ENCODE peak calls at places on chromosomes 1 and 21, in six cellular contexts. R is stimulated activated CD8-positive, alpha-beta memory T cell treated with anti-CD3 and anti-CD28 coated beads, Interleukin-4, amount 100 ng/mL, for 1 hour; A is sigmoid colon; Z is activated CD4-positive, alpha-beta T cell treated with anti-CD3 and anti-CD28 coated beads for 24 hours; X is activated CD8-positive, alpha-beta memory T cell treated with anti-CD3 and anti-CD28 coated beads, Interleukin-2, amount 10 ng/mL, durations not matched to agents 7 days and 5 days; B is fibroblast of pulmonary artery. N is an unnamed sample.

GRCh38 chr1:81840805-81841204 is 40.1 kb downstream of the ADGRL2 start:
- DNase-seq in R (no peak), A (no peak), Z (no peak), X (no peak), B (no peak), N (no peak)

GRCh38 chr21:31204801-31205200 is 139.3 kb downstream of the TIAM1 start:
- DNase-seq in R (no peak), A (no peak), Z (no peak), X (no peak), B (no peak), N (no peak)

GRCh38 chr1:15370781-15371467 is 38.8 kb upstream of the EFHD2 start:
- DNase-seq in R (no peak), A (peak), Z (no peak), X (no peak), B (peak), N (no peak)

GRCh38 chr1:202056644-202057334 is 46.4 kb downstream of the ELF3 start:
- DNase-seq in R (no peak), A (no peak), Z (no peak), X (no peak), B (no peak), N (no peak)

GRCh38 chr21:44354001-44354405 is 582 bp downstream of the TRPM2 start:
- DNase-seq in R (no peak), A (no peak), Z (no peak), X (no peak), B (no peak), N (no peak)

GRCh38 chr1:155226188-155226909 is 17.9 kb downstream of the MTX1 start:
- DNase-seq in R (peak), A (peak), Z (peak), X (peak), B (peak), N (peak)

GRCh38 chr1:181159451-181160151 is 71.1 kb downstream of the IER5 start:
- DNase-seq in R (no peak), A (peak), Z (no peak), X (peak), B (peak), N (no peak)

GRCh38 chr1:201214461-201214860 is 23.8 kb downstream of the IGFN1 start:
- DNase-seq in R (no peak), A (no peak), Z (no peak), X (no peak), B (no peak), N (no peak)

GRCh38 chr1:112697781-112698201 is 9.1 kb downstream of the RHOC start:
- DNase-seq in R (no peak), A (no peak), Z (no peak), X (no peak), B (no peak), N (no peak)

GRCh38 chr1:97243973-97244560 is 522.5 kb downstream of the PTBP2 start:
- DNase-seq in R (no peak), A (no peak), Z (no peak), X (no peak), B (peak), N (no peak)

GRCh38 chr1:232259333-232259732 is 370.6 kb downstream of the SIPA1L2 start:
- DNase-seq in R (no peak), A (no peak), Z (no peak), X (no peak), B (no peak), N (no peak)

GRCh38 chr1:228316589-228317387 is 89.8 kb downstream of the TRIM11 start:
- DNase-seq in R (no peak), A (peak), Z (no peak), X (no peak), B (no peak), N (no peak)